ENCODE peak calls at places on chromosomes 4 and X, in eight cellular contexts. K is lower lobe of right lung; B is stimulated activated CD8-positive, alpha-beta memory T cell treated with anti-CD3 and anti-CD28 coated beads, Interleukin-2, amount 100 ng/mL, for 48 hours; W is stimulated activated effector memory CD8-positive, alpha-beta T cell treated with anti-CD3 and anti-CD28 coated beads, Interleukin-12 subunit alpha, Interleukin-12 subunit beta, amount 100 ng/mL, for 72 hours; I is M059J; U is Peyer's patch; X is uterus; T is BJ. Z is an unnamed sample.

GRCh38 chr4:140094701-140095420 is 59.1 kb downstream of the MAML3 start:
- DNase-seq in X (peak; percentile 35), B (peak; percentile 51), W (no peak), I (peak; percentile 85), U (peak; percentile 56), T (no peak), K (peak; percentile 85), Z (peak; percentile 36)

GRCh38 chrX:13215729-13216128 is 104.1 kb downstream of the ATXN3L start:
- DNase-seq in T (no peak), X (no peak), U (no peak), I (peak; percentile 15), W (no peak), K (no peak), B (no peak), Z (no peak)

GRCh38 chrX:12741416-12741815 is 49.8 kb upstream of the PRPS2 start:
- DNase-seq in X (no peak), U (no peak), B (no peak), K (no peak), T (no peak), W (no peak), I (peak; percentile 17), Z (no peak)

GRCh38 chr4:88697113-88697512 is 516 bp downstream of the NAP1L5 start:
- DNase-seq in K (no peak), I (peak; percentile 28), T (no peak), B (no peak), X (peak; percentile 48), U (no peak), W (no peak), Z (peak; percentile 12)

GRCh38 chr4:163335384-163335783 is 3.0 kb upstream of the NPY1R start:
- DNase-seq in U (no peak), I (no peak), W (no peak), X (no peak), B (no peak), K (no peak), T (no peak), Z (no peak)

GRCh38 chrX:118181030-118181429 is 64.4 kb upstream of the KLHL13 start:
- DNase-seq in W (no peak), I (peak; percentile 81), T (no peak), U (no peak), X (no peak), K (no peak), B (no peak), Z (peak; percentile 34)

GRCh38 chr4:148354186-148354585 is 88.0 kb downstream of the NR3C2 start:
- DNase-seq in T (no peak), W (no peak), X (no peak), U (no peak), K (no peak), I (no peak), B (no peak), Z (no peak)

GRCh38 chr4:95910749-95911148 is 70.9 kb downstream of the PDHA2 start:
- DNase-seq in X (no peak), B (no peak), W (no peak), T (no peak), I (no peak), U (no peak), K (no peak), Z (no peak)

GRCh38 chrX:70479970-70480659 is 35.5 kb downstream of the DLG3 start:
- DNase-seq in U (no peak), B (no peak), X (no peak), T (no peak), I (peak; percentile 32), K (no peak), W (no peak), Z (peak; percentile 51)

GRCh38 chr4:183728223-183729068 is 69.4 kb downstream of the TRAPPC11 start:
- DNase-seq in B (no peak), I (no peak), X (no peak), W (no peak), T (no peak), U (no peak), K (no peak), Z (no peak)

GRCh38 chr4:138696771-138697170 is 318.8 kb upstream of the NOCT start:
- DNase-seq in B (no peak), U (no peak), W (no peak), K (no peak), I (no peak), X (no peak), T (no peak), Z (peak; percentile 11)

GRCh38 chrX:154317391-154318000 is 21.9 kb downstream of the TKTL1 start:
- DNase-seq in B (no peak), U (no peak), T (no peak), W (no peak), I (peak; percentile 32), X (no peak), K (no peak), Z (no peak)

GRCh38 chr4:148355442-148356123 is 86.6 kb downstream of the NR3C2 start:
- DNase-seq in I (no peak), X (no peak), K (no peak), T (no peak), W (no peak), B (no peak), U (no peak), Z (no peak)

GRCh38 chrX:105781794-105782193 is 40.5 kb upstream of the NRK start:
- DNase-seq in K (no peak), T (no peak), W (no peak), I (no peak), U (no peak), B (no peak), X (no peak), Z (no peak)

GRCh38 chrX:74178536-74178935 is 125.4 kb upstream of the ZCCHC13 start:
- DNase-seq in K (no peak), U (no peak), T (no peak), W (no peak), I (no peak), X (no peak), B (no peak), Z (no peak)

Z was measured in Daoy.